ENCODE peak calls at places on chromosomes 16 and 17, in four cellular contexts. D is stimulated activated CD8-positive, alpha-beta memory T cell treated with anti-CD3 and anti-CD28 coated beads, Interleukin-7, amount 100 ng/mL, for 1 hour; A is brain microvascular endothelial cell; F is NAMALWA. B is an unnamed sample.

GRCh38 chr17:50668025-50668837 is 33.5 kb downstream of the ABCC3 start:
- DNase-seq in D (no peak), F (no peak), A (peak), B (no peak)

GRCh38 chr17:68184816-68185436 is 62.9 kb upstream of the AMZ2 start:
- DNase-seq in A (no peak), D (no peak), F (peak), B (no peak)

GRCh38 chr17:56708670-56709410 is 115.3 kb downstream of the NOG start:
- DNase-seq in F (no peak), D (no peak), A (no peak), B (no peak)

GRCh38 chr17:51434434-51435170 is 174.3 kb downstream of the UTP18 start:
- DNase-seq in A (no peak), D (no peak), F (no peak), B (no peak)

GRCh38 chr16:47467501-47467900 is 6.4 kb downstream of the PHKB start:
- DNase-seq in D (no peak), A (no peak), F (no peak), B (no peak)

GRCh38 chr17:31085563-31085962 is 9.2 kb upstream of the NF1 start:
- DNase-seq in A (peak), F (no peak), D (no peak), B (no peak)

GRCh38 chr16:80966617-80967016 is 40.1 kb downstream of the CMC2 start:
- DNase-seq in A (no peak), F (no peak), D (no peak), B (no peak)

GRCh38 chr16:61590577-61590976 is 445.7 kb downstream of the CDH8 start:
- DNase-seq in A (no peak), F (no peak), D (no peak), B (no peak)

GRCh38 chr17:8310601-8311123 is 621 bp downstream of the ARHGEF15 start:
- DNase-seq in D (no peak), A (no peak), F (no peak), B (no peak)

B was measured in Karpas-422.